ENCODE peak calls at places on chromosomes 3 and 15, in six cellular contexts. K, M, Z, I, B and C are unnamed samples.

GRCh38 chr15:88249220-88249619 is 7.3 kb downstream of the NTRK3 start:
- DNase-seq in K (no peak), M (no peak), Z (no peak), I (no peak), B (no peak), C (no peak)

GRCh38 chr3:112390783-112391641 is 58.1 kb downstream of the CD200 start:
- DNase-seq in K (no peak), M (no peak), Z (peak; percentile 32), I (no peak), B (no peak), C (no peak)

GRCh38 chr15:69609176-69609575 is 156.6 kb downstream of the RPLP1 start:
- DNase-seq in K (no peak), M (peak; percentile 28), Z (no peak), I (no peak), B (no peak), C (no peak)

GRCh38 chr3:148903022-148903442 is 37.9 kb downstream of the CPA3 start:
- DNase-seq in K (no peak), M (no peak), Z (no peak), I (no peak), B (no peak), C (no peak)

GRCh38 chr15:64566629-64567427 is 106.5 kb downstream of the ZNF609 start:
- DNase-seq in K (no peak), M (no peak), Z (no peak), I (no peak), B (no peak), C (no peak)

GRCh38 chr3:20608054-20608738 is 422.2 kb upstream of the SGO1 start:
- DNase-seq in K (no peak), M (no peak), Z (no peak), I (no peak), B (no peak), C (no peak)

GRCh38 chr15:31268911-31269784 is 57.5 kb upstream of the KLF13 start:
- DNase-seq in K (peak; percentile 50), M (peak; percentile 46), Z (peak; percentile 1), I (no peak), B (no peak), C (no peak)

GRCh38 chr15:64249842-64250575 is 87.2 kb upstream of the PPIB start:
- DNase-seq in K (no peak), M (no peak), Z (no peak), I (no peak), B (no peak), C (no peak)

GRCh38 chr3:187015903-187016638 is 85.7 kb downstream of the ST6GAL1 start:
- DNase-seq in K (no peak), M (peak; percentile 55), Z (no peak), I (peak; percentile 51), B (no peak), C (no peak)

GRCh38 chr3:43998841-43999805 is 242.6 kb upstream of the TOPAZ1 start:
- DNase-seq in K (no peak), M (no peak), Z (peak; percentile 80), I (no peak), B (peak; percentile 26), C (no peak)

GRCh38 chr3:37129871-37130270 is 44.5 kb downstream of the LRRFIP2 start:
- DNase-seq in K (no peak), M (no peak), Z (no peak), I (no peak), B (no peak), C (no peak)

GRCh38 chr15:62977952-62978811 is 64.4 kb upstream of the TPM1 start:
- DNase-seq in K (no peak), M (no peak), Z (no peak), I (no peak), B (no peak), C (no peak)

GRCh38 chr15:75149911-75150709 is 51.6 kb upstream of the C15orf39 start:
- DNase-seq in K (no peak), M (no peak), Z (no peak), I (no peak), B (no peak), C (no peak)

GRCh38 chr3:152302521-152303021 is 33.8 kb downstream of the MBNL1 start:
- DNase-seq in K (peak; percentile 85), M (no peak), Z (no peak), I (no peak), B (peak; percentile 80), C (peak; percentile 68)

GRCh38 chr3:62874398-62875102 is 666 bp downstream of the CADPS start:
- DNase-seq in K (no peak), M (no peak), Z (peak; percentile 56), I (no peak), B (no peak), C (no peak)

GRCh38 chr15:75451202-75451673 is 252 bp downstream of the SIN3A start:
- DNase-seq in K (no peak), M (no peak), Z (no peak), I (no peak), B (no peak), C (no peak)

GRCh38 chr3:79423417-79423816 is 344.4 kb downstream of the ROBO1 start:
- DNase-seq in K (no peak), M (no peak), Z (no peak), I (no peak), B (no peak), C (no peak)

GRCh38 chr15:69602921-69603320 is 150.3 kb downstream of the RPLP1 start:
- DNase-seq in K (no peak), M (peak; percentile 9), Z (no peak), I (no peak), B (no peak), C (no peak)

GRCh38 chr3:133944641-133945441 is 49.2 kb upstream of the RAB6B start:
- DNase-seq in K (peak; percentile 64), M (no peak), Z (no peak), I (no peak), B (no peak), C (no peak)

GRCh38 chr15:78811124-78811824 is at the start of gene ADAMTS7:
- DNase-seq in K (peak; percentile 88), M (peak; percentile 62), Z (peak; percentile 96), I (peak; percentile 65), B (peak; percentile 70), C (peak; percentile 73)

GRCh38 chr3:127417709-127418559 is 130.1 kb upstream of the PRR20G start:
- DNase-seq in K (no peak), M (peak; percentile 63), Z (no peak), I (no peak), B (peak; percentile 17), C (no peak)

GRCh38 chr3:126811530-126811929 is 107.5 kb downstream of the CHCHD6 start:
- DNase-seq in K (no peak), M (no peak), Z (no peak), I (no peak), B (no peak), C (no peak)

GRCh38 chr15:48530528-48530927 is 115.0 kb downstream of the FBN1 start:
- DNase-seq in K (no peak), M (no peak), Z (no peak), I (no peak), B (no peak), C (no peak)

GRCh38 chr15:56892651-56893348 is 25.6 kb upstream of the TCF12 start:
- DNase-seq in K (no peak), M (no peak), Z (no peak), I (no peak), B (no peak), C (no peak)
- H3K27ac ChIP-seq in K (no peak overlapping the region), M (no peak overlapping the region), Z (no peak overlapping the region), I (no peak overlapping the region), B (no peak overlapping the region), C (peak overlapping the region; percentile 58)

GRCh38 chr3:118098818-118099217 is 935.8 kb downstream of the IGSF11 start:
- DNase-seq in K (no peak), M (no peak), Z (no peak), I (no peak), B (no peak), C (no peak)

GRCh38 chr3:118101891-118102290 is 932.8 kb downstream of the IGSF11 start:
- DNase-seq in K (no peak), M (no peak), Z (no peak), I (no peak), B (no peak), C (no peak)

GRCh38 chr3:118097660-118098059 is 937.0 kb downstream of the IGSF11 start:
- DNase-seq in K (no peak), M (no peak), Z (no peak), I (no peak), B (no peak), C (no peak)

GRCh38 chr3:118102737-118103136 is 931.9 kb downstream of the IGSF11 start:
- DNase-seq in K (no peak), M (no peak), Z (no peak), I (no peak), B (no peak), C (no peak)

DNA sequence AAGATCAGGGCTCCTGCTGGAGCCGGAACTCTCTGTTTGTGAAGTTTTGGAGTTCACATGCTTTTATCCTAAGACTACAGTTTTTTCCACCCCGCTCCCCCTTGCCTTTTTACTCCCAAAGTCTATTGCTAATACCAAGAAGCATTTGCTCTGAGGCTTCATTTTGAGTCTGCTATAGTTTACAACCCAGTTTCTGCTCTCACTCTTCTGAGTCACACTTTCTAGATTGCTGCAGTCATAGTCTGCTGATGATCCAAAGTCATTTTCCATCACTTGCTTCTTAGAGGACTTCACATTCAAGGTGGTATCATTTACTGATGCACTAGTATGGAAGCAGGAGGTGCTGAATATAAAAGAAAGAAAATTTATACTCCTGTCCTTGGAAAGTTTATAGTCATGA is 937.4 kb downstream of the IGSF11 start:
- DNase-seq in K (no peak), M (no peak), Z (no peak), I (no peak), B (no peak), C (no peak)
- H3K9me3 ChIP-seq in K (peaks cover 3% of the 10 kb centered on the region), M (peaks cover 11% of the 10 kb centered on the region), Z (no peaks in the 10 kb centered on the region), I (no peaks in the 10 kb centered on the region), B (no peaks in the 10 kb centered on the region), C (peaks cover 33% of the 10 kb centered on the region)

DNA sequence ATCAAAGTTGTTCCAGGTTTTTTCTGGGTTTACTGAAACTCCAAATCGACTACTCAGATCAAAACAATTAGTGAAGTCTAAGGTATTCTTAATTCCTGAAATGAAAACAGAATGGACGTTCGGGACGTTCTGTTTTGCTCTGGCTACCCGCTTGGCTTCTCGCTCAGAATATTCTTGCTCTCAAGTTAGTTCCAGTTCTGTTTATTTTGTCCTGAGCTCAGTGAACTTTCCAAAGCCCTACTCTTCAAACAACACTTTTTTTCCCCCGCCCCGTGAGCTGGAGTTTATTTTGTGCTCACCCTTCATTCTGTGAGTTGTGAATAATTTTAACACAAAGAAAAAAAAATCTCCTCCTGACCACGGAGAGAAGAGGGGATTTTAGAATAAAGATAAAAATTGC is 72.6 kb downstream of the SAMMSON start:
- DNase-seq in K (no peak), M (no peak), Z (no peak), I (no peak), B (no peak), C (no peak)
- H3K27ac ChIP-seq in K (peak overlapping the region; percentile 72), M (no peak overlapping the region), Z (peak overlapping the region; percentile 83), I (no peak overlapping the region), B (no peak overlapping the region), C (no peak overlapping the region)

GRCh38 chr15:25182736-25183445 is 228.1 kb downstream of the SNRPN start:
- DNase-seq in K (peak; percentile 40), M (peak; percentile 23), Z (no peak), I (peak; percentile 38), B (peak; percentile 5), C (peak; percentile 10)
- H3K9me3 ChIP-seq in K (no peaks in the 10 kb centered on the region), M (no peaks in the 10 kb centered on the region), Z (no peaks in the 10 kb centered on the region), I (no peaks in the 10 kb centered on the region), B (peaks cover 5% of the 10 kb centered on the region), C (no peaks in the 10 kb centered on the region)